ENCODE peak calls at places on chromosomes 12 and 14, in nine cellular contexts. B is body of pancreas; N is A549; E is astrocyte of the spinal cord; G is brain microvascular endothelial cell; U is sigmoid colon; R is mammary epithelial cell; Z is effector memory CD4-positive, alpha-beta T cell; K is right atrium auricular region. I is an unnamed sample.
A peak's percentile ranks its signal among the peaks of the same experiment; 100 is the strongest.

GRCh38 chr14:95452176-95452889 is 64.1 kb downstream of the SYNE3 start:
- DNase-seq in R (no peak), E (no peak), B (no peak), Z (no peak), G (peak; percentile 3), N (peak; percentile 24), K (no peak), U (no peak), I (no peak)

GRCh38 chr12:98456583-98457573 is 58.5 kb upstream of the TMPO start:
- DNase-seq in G (no peak), Z (no peak), E (peak; percentile 56), N (no peak), R (peak; percentile 39), U (no peak), K (no peak), B (peak; percentile 63), I (peak; percentile 76)

GRCh38 chr12:84874125-84874824 is 38.3 kb downstream of the SLC6A15 start:
- DNase-seq in U (no peak), N (peak; percentile 62), K (no peak), Z (no peak), R (peak; percentile 42), G (peak; percentile 16), B (no peak), E (peak; percentile 57), I (no peak)

GRCh38 chr12:79063258-79063657 is 198.7 kb downstream of the SYT1 start:
- DNase-seq in U (no peak), E (peak; percentile 31), B (no peak), G (peak; percentile 24), Z (no peak), K (no peak), N (no peak), R (no peak), I (no peak)

GRCh38 chr12:110813298-110813697 is 33.5 kb upstream of the CCDC63 start:
- DNase-seq in Z (no peak), G (no peak), U (no peak), E (no peak), B (no peak), R (no peak), K (no peak), N (no peak), I (no peak)

GRCh38 chr12:133106253-133106652 is 23.8 kb downstream of the ZNF891 start:
- DNase-seq in G (no peak), Z (no peak), K (no peak), N (peak; percentile 47), E (peak; percentile 29), B (no peak), U (no peak), R (no peak), I (no peak)

GRCh38 chr12:57983150-57983857 is 41.9 kb downstream of the ATP23 start:
- DNase-seq in G (peak; percentile 52), K (no peak), Z (no peak), E (peak; percentile 58), U (no peak), R (peak; percentile 28), N (peak; percentile 68), B (peak; percentile 47), I (no peak)

GRCh38 chr12:13596714-13597113 is 384.7 kb downstream of the GRIN2B start:
- DNase-seq in U (no peak), K (no peak), Z (no peak), N (no peak), E (no peak), B (no peak), R (no peak), G (no peak), I (no peak)

GRCh38 chr14:61420326-61420725 is 98.9 kb downstream of the PRKCH start:
- DNase-seq in K (no peak), N (peak; percentile 12), R (peak; percentile 96), B (no peak), E (peak; percentile 36), Z (peak; percentile 26), G (peak; percentile 29), U (no peak), I (no peak)

GRCh38 chr14:54085137-54085810 is 128.6 kb upstream of the BMP4 start:
- DNase-seq in R (no peak), Z (no peak), E (no peak), N (no peak), U (no peak), B (no peak), K (no peak), G (no peak), I (no peak)

GRCh38 chr12:79006306-79006705 is 141.7 kb downstream of the SYT1 start:
- DNase-seq in G (peak; percentile 2), N (peak; percentile 39), K (no peak), R (no peak), Z (no peak), E (no peak), B (no peak), U (no peak), I (no peak)

GRCh38 chr14:97180304-97181200 is 383.4 kb downstream of the VRK1 start:
- DNase-seq in U (no peak), B (no peak), E (peak; percentile 65), N (peak; percentile 76), K (no peak), Z (no peak), R (no peak), G (peak; percentile 77), I (no peak)

GRCh38 chr14:74019743-74020142 is 594 bp downstream of the BBOF1 start:
- DNase-seq in R (peak; percentile 16), E (peak; percentile 63), N (peak; percentile 29), K (no peak), B (no peak), U (no peak), Z (no peak), G (peak; percentile 60), I (no peak)

DNA sequence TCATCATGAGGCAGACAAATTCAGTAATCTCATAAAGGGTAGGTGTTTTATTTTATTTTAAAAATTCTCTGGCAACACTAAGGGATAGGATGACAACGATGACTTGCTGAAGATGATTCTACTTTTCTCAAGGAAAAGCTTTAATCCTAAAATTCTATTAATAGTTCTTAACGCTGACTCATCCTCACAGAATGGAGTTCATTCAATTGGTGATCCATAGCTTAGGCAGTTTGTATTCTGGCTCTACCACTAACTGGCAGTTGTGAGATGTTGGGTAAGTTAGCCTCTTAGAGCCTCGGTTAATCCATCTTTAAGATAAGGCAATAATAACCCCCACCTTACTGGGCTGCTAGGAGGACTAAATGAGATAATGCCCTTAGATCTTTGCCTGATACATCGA is 116.3 kb downstream of the RTN1 start:
- DNase-seq in U (no peak), B (no peak), K (no peak), Z (no peak), R (no peak), E (peak; percentile 19), N (no peak), G (no peak), I (no peak)
- H3K4me3 ChIP-seq in U (no peak overlapping the region), B (no peak overlapping the region), K (no peak overlapping the region), Z (no peak overlapping the region), R (no peak overlapping the region), E (no peak overlapping the region), N (no peak overlapping the region), G (no peak overlapping the region), I (no peak overlapping the region)

GRCh38 chr14:89721330-89721729 is 233.2 kb downstream of the EFCAB11 start:
- DNase-seq in B (no peak), N (no peak), E (no peak), K (no peak), G (no peak), Z (no peak), R (no peak), U (no peak), I (no peak)

GRCh38 chr14:89721991-89722390 is 232.5 kb downstream of the EFCAB11 start:
- DNase-seq in E (no peak), K (no peak), Z (no peak), N (peak; percentile 4), B (no peak), U (no peak), G (no peak), R (no peak), I (no peak)

GRCh38 chr14:89720741-89721315 is 233.7 kb downstream of the EFCAB11 start:
- DNase-seq in R (no peak), G (no peak), E (no peak), Z (peak; percentile 65), N (no peak), B (peak; percentile 13), U (no peak), K (peak; percentile 64), I (no peak)

GRCh38 chr14:89720076-89720687 is 234.3 kb downstream of the EFCAB11 start:
- DNase-seq in K (no peak), R (no peak), G (no peak), B (no peak), N (no peak), U (no peak), E (no peak), Z (peak; percentile 8), I (no peak)

DNA sequence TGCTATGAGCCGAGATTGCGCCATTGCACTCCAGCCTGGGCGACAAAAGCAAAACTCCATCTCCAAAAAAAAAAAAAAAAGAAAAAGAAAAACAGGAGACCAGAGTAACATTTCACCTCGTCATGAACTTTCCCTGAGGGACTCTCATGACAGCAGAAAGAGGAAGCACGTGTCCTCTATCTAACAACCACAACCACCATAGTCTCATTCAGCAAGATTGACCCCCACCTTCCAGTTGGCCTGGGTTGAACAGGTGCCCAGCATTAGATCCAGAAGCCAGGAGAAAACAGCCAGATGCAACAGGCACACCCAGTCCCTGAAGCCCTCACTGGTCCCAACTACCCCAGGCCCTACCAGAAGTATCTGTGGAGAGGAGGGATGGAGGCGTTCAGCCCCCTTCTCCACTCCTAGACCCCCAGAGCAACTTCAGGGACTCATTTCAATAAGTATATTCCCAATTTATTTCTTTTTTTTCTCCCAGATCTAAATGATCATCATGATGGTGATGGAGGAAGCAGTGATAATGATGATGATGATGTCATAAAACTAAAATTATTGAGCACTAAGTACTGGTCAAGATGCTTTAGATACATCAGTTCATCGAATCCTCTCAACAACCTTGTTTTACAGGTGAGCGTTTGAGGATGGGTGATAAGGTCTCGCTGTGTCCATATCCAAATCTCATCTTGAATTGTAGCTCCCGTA is 235.0 kb downstream of the EFCAB11 start:
- DNase-seq in R (no peak), U (no peak), B (no peak), E (no peak), Z (no peak), G (no peak), N (no peak), K (no peak), I (no peak)
- H3K4me3 ChIP-seq in R (no peak overlapping the region), U (no peak overlapping the region), B (no peak overlapping the region), E (no peak overlapping the region), Z (no peak overlapping the region), G (no peak overlapping the region), N (no peak overlapping the region), K (no peak overlapping the region), I (no peak overlapping the region)

DNA sequence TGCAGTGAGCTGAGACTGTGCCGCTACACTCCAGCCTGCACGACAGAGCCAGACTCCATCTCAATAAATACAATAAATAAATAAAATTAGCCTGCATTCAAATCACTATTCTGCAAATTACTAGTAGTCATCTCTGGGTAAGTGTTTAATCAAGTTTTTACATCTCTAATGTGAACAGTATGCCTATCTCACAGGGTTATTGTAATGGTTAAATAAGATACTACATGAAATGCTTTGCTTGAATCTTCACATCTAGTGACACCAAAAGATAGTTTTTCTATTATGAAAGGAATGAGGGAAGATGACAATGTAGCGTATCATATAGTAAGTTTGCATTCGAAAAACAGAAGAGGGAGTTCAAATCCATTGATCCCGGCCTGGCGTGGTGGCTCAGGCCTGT is 2.1 kb downstream of the SRSF9 start:
- DNase-seq in U (no peak), B (no peak), N (no peak), R (no peak), G (no peak), K (no peak), E (no peak), Z (no peak), I (no peak)
- H3K4me3 ChIP-seq in U (no peak overlapping the region), B (no peak overlapping the region), N (no peak overlapping the region), R (no peak overlapping the region), G (no peak overlapping the region), K (no peak overlapping the region), E (no peak overlapping the region), Z (no peak overlapping the region), I (no peak overlapping the region)

GRCh38 chr14:67541448-67542387 is 8.6 kb downstream of the PLEKHH1 start:
- DNase-seq in R (no peak), G (no peak), Z (no peak), B (peak; percentile 71), K (no peak), E (no peak), U (peak; percentile 30), N (no peak), I (no peak)
- H3K4me3 ChIP-seq in R (no peak overlapping the region), G (no peak overlapping the region), Z (peak overlapping the region; percentile 7), B (no peak overlapping the region), K (no peak overlapping the region), E (no peak overlapping the region), U (no peak overlapping the region), N (no peak overlapping the region), I (no peak overlapping the region)